ENCODE peak calls at places on chromosomes 7 and 10, in six cellular contexts. One of them, this sample, is unnamed.

GRCh38 chr7:158127241-158127640 is 460.4 kb downstream of the PTPRN2 start:
- DNase-seq in neural crest cell: no peak
- DNase-seq in BE2C: no peak
- DNase-seq in PC-3: no peak
- DNase-seq in cardiac muscle cell: no peak
- DNase-seq in mucosa of descending colon: no peak
- DNase-seq in this sample: no peak

GRCh38 chr10:21273400-21273968 is 252.0 kb downstream of the SKIDA1 start:
- DNase-seq in neural crest cell: no peak
- DNase-seq in BE2C: no peak
- DNase-seq in PC-3: peak
- DNase-seq in cardiac muscle cell: no peak
- DNase-seq in mucosa of descending colon: no peak
- DNase-seq in this sample: no peak

GRCh38 chr10:119020627-119020946 is 8.9 kb upstream of the NANOS1 start:
- DNase-seq in neural crest cell: no peak
- DNase-seq in BE2C: no peak
- DNase-seq in PC-3: peak
- DNase-seq in cardiac muscle cell: no peak
- DNase-seq in mucosa of descending colon: no peak
- DNase-seq in this sample: no peak

GRCh38 chr10:47036771-47037170 is 125.5 kb downstream of the PTPN20 start:
- DNase-seq in neural crest cell: no peak
- DNase-seq in BE2C: no peak
- DNase-seq in PC-3: no peak
- DNase-seq in cardiac muscle cell: no peak
- DNase-seq in mucosa of descending colon: no peak
- DNase-seq in this sample: no peak

GRCh38 chr10:14403846-14404623 is 73.3 kb upstream of the FRMD4A start:
- DNase-seq in neural crest cell: no peak
- DNase-seq in BE2C: peak
- DNase-seq in PC-3: no peak
- DNase-seq in cardiac muscle cell: no peak
- DNase-seq in mucosa of descending colon: no peak
- DNase-seq in this sample: no peak

GRCh38 chr7:74365320-74366022 is 76.3 kb downstream of the CLIP2 start:
- DNase-seq in neural crest cell: peak
- DNase-seq in BE2C: peak
- DNase-seq in PC-3: peak
- DNase-seq in cardiac muscle cell: peak
- DNase-seq in mucosa of descending colon: peak
- DNase-seq in this sample: no peak

GRCh38 chr7:100589341-100589935 is 3.3 kb downstream of the FBXO24 start:
- DNase-seq in neural crest cell: no peak
- DNase-seq in BE2C: no peak
- DNase-seq in PC-3: no peak
- DNase-seq in cardiac muscle cell: no peak
- DNase-seq in mucosa of descending colon: no peak
- DNase-seq in this sample: no peak

GRCh38 chr7:67916571-67916970 is 919.9 kb downstream of the TYW1 start:
- DNase-seq in neural crest cell: no peak
- DNase-seq in BE2C: no peak
- DNase-seq in PC-3: no peak
- DNase-seq in cardiac muscle cell: no peak
- DNase-seq in mucosa of descending colon: no peak
- DNase-seq in this sample: no peak

GRCh38 chr10:36141786-36142560 is 499.9 kb upstream of the FZD8 start:
- DNase-seq in neural crest cell: no peak
- DNase-seq in BE2C: no peak
- DNase-seq in PC-3: no peak
- DNase-seq in cardiac muscle cell: no peak
- DNase-seq in mucosa of descending colon: no peak
- DNase-seq in this sample: no peak

GRCh38 chr10:128472196-128472595 is 346.0 kb upstream of the MKI67 start:
- DNase-seq in neural crest cell: no peak
- DNase-seq in BE2C: no peak
- DNase-seq in PC-3: no peak
- DNase-seq in cardiac muscle cell: no peak
- DNase-seq in mucosa of descending colon: no peak
- DNase-seq in this sample: no peak

GRCh38 chr7:155374276-155375252 is 76.9 kb downstream of the INSIG1 start:
- DNase-seq in neural crest cell: no peak
- DNase-seq in BE2C: no peak
- DNase-seq in PC-3: no peak
- DNase-seq in cardiac muscle cell: peak
- DNase-seq in mucosa of descending colon: no peak
- DNase-seq in this sample: no peak

GRCh38 chr7:139542308-139543151 is 19.0 kb downstream of the CLEC2L start:
- DNase-seq in neural crest cell: no peak
- DNase-seq in BE2C: no peak
- DNase-seq in PC-3: no peak
- DNase-seq in cardiac muscle cell: no peak
- DNase-seq in mucosa of descending colon: no peak
- DNase-seq in this sample: no peak

GRCh38 chr7:28573751-28574295 is 161.5 kb downstream of the CREB5 start:
- DNase-seq in neural crest cell: no peak
- DNase-seq in BE2C: peak
- DNase-seq in PC-3: peak
- DNase-seq in cardiac muscle cell: no peak
- DNase-seq in mucosa of descending colon: no peak
- DNase-seq in this sample: no peak

GRCh38 chr7:106041140-106041717 is 70.9 kb downstream of the SYPL1 start:
- DNase-seq in neural crest cell: peak
- DNase-seq in BE2C: peak
- DNase-seq in PC-3: peak
- DNase-seq in cardiac muscle cell: peak
- DNase-seq in mucosa of descending colon: no peak
- DNase-seq in this sample: peak

GRCh38 chr10:33216661-33217427 is 117.6 kb downstream of the NRP1 start:
- DNase-seq in neural crest cell: no peak
- DNase-seq in BE2C: no peak
- DNase-seq in PC-3: peak
- DNase-seq in cardiac muscle cell: no peak
- DNase-seq in mucosa of descending colon: no peak
- DNase-seq in this sample: no peak

GRCh38 chr10:123287594-123288247 is 133.5 kb downstream of the BUB3 start:
- DNase-seq in neural crest cell: no peak
- DNase-seq in BE2C: peak
- DNase-seq in PC-3: peak
- DNase-seq in cardiac muscle cell: no peak
- DNase-seq in mucosa of descending colon: no peak
- DNase-seq in this sample: peak

GRCh38 chr7:138248609-138249008 is 172.3 kb downstream of the AKR1D1 start:
- DNase-seq in neural crest cell: no peak
- DNase-seq in BE2C: no peak
- DNase-seq in PC-3: no peak
- DNase-seq in cardiac muscle cell: no peak
- DNase-seq in mucosa of descending colon: no peak
- DNase-seq in this sample: no peak

GRCh38 chr10:57955076-57955475 is 312.6 kb downstream of the IPMK start:
- DNase-seq in neural crest cell: no peak
- DNase-seq in BE2C: no peak
- DNase-seq in PC-3: no peak
- DNase-seq in cardiac muscle cell: no peak
- DNase-seq in mucosa of descending colon: no peak
- DNase-seq in this sample: no peak

GRCh38 chr7:41695661-41696322 is 7.1 kb downstream of the INHBA start:
- DNase-seq in neural crest cell: no peak
- DNase-seq in BE2C: no peak
- DNase-seq in PC-3: no peak
- DNase-seq in cardiac muscle cell: no peak
- DNase-seq in mucosa of descending colon: no peak
- DNase-seq in this sample: no peak

GRCh38 chr7:24346716-24347115 is 62.7 kb downstream of the NPY start:
- DNase-seq in neural crest cell: no peak
- DNase-seq in BE2C: no peak
- DNase-seq in PC-3: peak
- DNase-seq in cardiac muscle cell: no peak
- DNase-seq in mucosa of descending colon: no peak
- DNase-seq in this sample: no peak

GRCh38 chr10:119454990-119455389 is 87.5 kb downstream of the RGS10 start:
- DNase-seq in neural crest cell: no peak
- DNase-seq in BE2C: no peak
- DNase-seq in PC-3: no peak
- DNase-seq in cardiac muscle cell: no peak
- DNase-seq in mucosa of descending colon: no peak
- DNase-seq in this sample: no peak

GRCh38 chr7:32298403-32299132 is 191.6 kb downstream of the LSM5 start:
- DNase-seq in neural crest cell: peak
- DNase-seq in BE2C: no peak
- DNase-seq in PC-3: no peak
- DNase-seq in cardiac muscle cell: peak
- DNase-seq in mucosa of descending colon: no peak
- DNase-seq in this sample: no peak

GRCh38 chr10:33731322-33731721 is 396.9 kb upstream of the NRP1 start:
- DNase-seq in neural crest cell: no peak
- DNase-seq in BE2C: no peak
- DNase-seq in PC-3: peak
- DNase-seq in cardiac muscle cell: no peak
- DNase-seq in mucosa of descending colon: no peak
- DNase-seq in this sample: no peak

GRCh38 chr10:78033623-78034470 is at the start of gene RPS24:
- DNase-seq in neural crest cell: peak
- DNase-seq in BE2C: peak
- DNase-seq in PC-3: peak
- DNase-seq in cardiac muscle cell: peak
- DNase-seq in mucosa of descending colon: peak
- DNase-seq in this sample: peak

GRCh38 chr7:1092161-1092632 is 4.3 kb downstream of the GPER1 start:
- DNase-seq in neural crest cell: no peak
- DNase-seq in BE2C: no peak
- DNase-seq in PC-3: no peak
- DNase-seq in cardiac muscle cell: no peak
- DNase-seq in mucosa of descending colon: no peak
- DNase-seq in this sample: no peak

GRCh38 chr7:2460641-2461040 is 15.6 kb downstream of the GRIFIN start:
- DNase-seq in neural crest cell: no peak
- DNase-seq in BE2C: no peak
- DNase-seq in PC-3: no peak
- DNase-seq in cardiac muscle cell: no peak
- DNase-seq in mucosa of descending colon: no peak
- DNase-seq in this sample: no peak

GRCh38 chr7:104487642-104488041 is 159.2 kb downstream of the LHFPL3 start:
- DNase-seq in neural crest cell: no peak
- DNase-seq in BE2C: no peak
- DNase-seq in PC-3: no peak
- DNase-seq in cardiac muscle cell: no peak
- DNase-seq in mucosa of descending colon: no peak
- DNase-seq in this sample: no peak

GRCh38 chr10:67884313-67884841 is at the start of gene SIRT1:
- DNase-seq in neural crest cell: peak
- DNase-seq in BE2C: peak
- DNase-seq in PC-3: peak
- DNase-seq in cardiac muscle cell: peak
- DNase-seq in mucosa of descending colon: peak
- DNase-seq in this sample: peak
- TF ChIP-seq CTCF in neural crest cell: no peak
- TF ChIP-seq CTCF in BE2C: no peak
- TF ChIP-seq CTCF in PC-3: peak
- TF ChIP-seq CTCF in cardiac muscle cell: peak
- TF ChIP-seq CTCF in mucosa of descending colon: no peak
- TF ChIP-seq CTCF in this sample: no peak

DNA sequence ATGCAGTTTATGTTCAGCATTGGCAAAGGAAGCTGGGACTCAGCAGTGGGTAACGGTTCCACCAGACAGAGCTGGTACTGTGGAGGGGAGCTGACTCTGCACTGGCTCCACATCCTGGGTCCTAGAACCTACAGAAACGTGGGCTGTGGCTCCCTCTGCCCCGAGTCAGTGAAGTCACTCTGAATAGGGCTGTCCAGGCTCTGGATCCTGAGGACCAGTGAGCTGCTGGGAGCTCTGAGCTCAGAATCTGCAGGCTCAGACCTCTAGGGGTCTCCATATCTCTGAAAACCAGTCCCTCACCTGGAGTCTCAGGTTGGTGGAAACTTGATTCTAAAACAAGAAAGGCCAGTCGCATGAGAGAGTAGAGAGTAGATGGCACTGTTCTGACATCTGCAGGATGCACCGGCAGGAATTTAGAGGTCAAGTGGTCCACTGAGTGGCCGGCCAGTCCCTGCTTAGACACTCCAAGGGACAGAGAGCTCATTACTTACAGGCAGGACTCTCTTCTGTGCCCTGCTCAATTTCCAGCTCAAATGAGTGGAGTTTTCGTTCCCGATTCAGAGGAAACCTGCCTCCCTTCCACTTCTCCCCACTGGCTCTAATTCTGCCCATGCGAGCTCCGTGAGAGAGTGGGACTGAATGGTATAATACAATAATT is 18.6 kb downstream of the NPFFR1 start:
- DNase-seq in neural crest cell: no peak
- DNase-seq in BE2C: peak
- DNase-seq in PC-3: peak
- DNase-seq in cardiac muscle cell: peak
- DNase-seq in mucosa of descending colon: no peak
- DNase-seq in this sample: peak
- TF ChIP-seq CTCF in neural crest cell: peak
- TF ChIP-seq CTCF in BE2C: peak
- TF ChIP-seq CTCF in PC-3: peak
- TF ChIP-seq CTCF in cardiac muscle cell: peak
- TF ChIP-seq CTCF in mucosa of descending colon: no peak
- TF ChIP-seq CTCF in this sample: peak

DNA sequence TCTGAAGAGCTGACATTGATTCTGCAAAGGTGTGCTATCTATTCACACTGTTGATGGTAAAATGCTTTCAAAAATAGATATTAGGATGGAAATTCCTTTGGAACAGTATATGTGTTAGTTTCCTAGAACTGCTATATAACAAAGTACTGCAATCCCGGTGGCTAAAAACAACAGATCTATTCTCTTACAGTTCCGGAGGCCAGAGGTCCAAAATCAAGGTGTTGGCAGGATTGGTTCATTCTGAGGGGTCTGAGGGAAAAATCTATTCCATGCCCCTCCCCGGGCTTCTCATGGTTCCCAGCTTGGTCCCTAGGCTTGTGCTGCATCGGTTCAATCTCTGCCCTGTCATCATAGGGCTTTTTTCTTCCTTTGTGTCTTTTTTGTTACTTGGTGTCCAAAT is 79.9 kb downstream of the ADD3 start:
- DNase-seq in neural crest cell: no peak
- DNase-seq in BE2C: no peak
- DNase-seq in PC-3: no peak
- DNase-seq in cardiac muscle cell: no peak
- DNase-seq in mucosa of descending colon: no peak
- DNase-seq in this sample: no peak
- TF ChIP-seq CTCF in neural crest cell: no peak
- TF ChIP-seq CTCF in BE2C: no peak
- TF ChIP-seq CTCF in PC-3: no peak
- TF ChIP-seq CTCF in cardiac muscle cell: no peak
- TF ChIP-seq CTCF in mucosa of descending colon: no peak
- TF ChIP-seq CTCF in this sample: no peak

DNA sequence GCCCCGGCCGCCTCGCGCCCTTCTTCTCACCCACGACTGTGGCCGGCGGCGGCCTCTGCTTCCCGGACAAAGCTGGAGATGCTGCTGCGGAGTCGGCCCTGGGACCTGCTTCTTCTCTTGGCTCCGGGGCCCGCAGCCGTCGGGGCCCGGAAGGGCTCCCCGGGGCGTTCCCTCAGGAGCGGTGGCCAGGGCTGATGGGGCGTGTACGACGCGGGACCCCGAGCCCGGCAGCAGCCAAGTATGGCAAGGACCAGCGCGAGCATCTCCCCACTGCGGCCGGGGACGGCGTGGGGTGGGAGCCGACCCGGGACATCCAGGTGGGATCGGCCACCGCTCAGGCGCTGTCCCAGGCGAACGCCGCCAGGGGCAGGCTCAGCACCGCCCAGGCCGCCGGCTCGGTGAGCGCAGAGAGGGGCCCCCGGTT is 27.6 kb upstream of the BMS1 start:
- DNase-seq in neural crest cell: no peak
- DNase-seq in BE2C: no peak
- DNase-seq in PC-3: no peak
- DNase-seq in cardiac muscle cell: peak
- DNase-seq in mucosa of descending colon: no peak
- DNase-seq in this sample: peak
- TF ChIP-seq CTCF in neural crest cell: peak
- TF ChIP-seq CTCF in BE2C: no peak
- TF ChIP-seq CTCF in PC-3: no peak
- TF ChIP-seq CTCF in cardiac muscle cell: peak
- TF ChIP-seq CTCF in mucosa of descending colon: no peak
- TF ChIP-seq CTCF in this sample: no peak